ENCODE peak calls at places on chromosome 5, in seven cellular contexts. One of them, this sample, is unnamed.

GRCh38 chr5:123163225-123163876 is 74.3 kb downstream of the PRDM6 start:
- DNase-seq in SW480: no peak
- DNase-seq in NCI-H510A: no peak
- DNase-seq in stimulated activated naive CD8-positive, alpha-beta T cell treated with anti-CD3 and anti-CD28 coated beads, Interleukin-15, Interleukin-2, amounts not matched to agents 100 U/mL and 50 U/mL, for 24 hours: no peak
- DNase-seq in ascending aorta: no peak
- DNase-seq in NCI-H146: no peak
- DNase-seq in EH: no peak
- DNase-seq in this sample: no peak

GRCh38 chr5:155983954-155984353 is 343.0 kb upstream of the SGCD start:
- DNase-seq in SW480: no peak
- DNase-seq in NCI-H510A: no peak
- DNase-seq in stimulated activated naive CD8-positive, alpha-beta T cell treated with anti-CD3 and anti-CD28 coated beads, Interleukin-15, Interleukin-2, amounts not matched to agents 100 U/mL and 50 U/mL, for 24 hours: no peak
- DNase-seq in ascending aorta: no peak
- DNase-seq in NCI-H146: no peak
- DNase-seq in EH: peak; percentile 26
- DNase-seq in this sample: no peak

GRCh38 chr5:172869734-172870133 is 35.7 kb downstream of the ERGIC1 start:
- DNase-seq in SW480: no peak
- DNase-seq in NCI-H510A: no peak
- DNase-seq in stimulated activated naive CD8-positive, alpha-beta T cell treated with anti-CD3 and anti-CD28 coated beads, Interleukin-15, Interleukin-2, amounts not matched to agents 100 U/mL and 50 U/mL, for 24 hours: no peak
- DNase-seq in ascending aorta: no peak
- DNase-seq in NCI-H146: no peak
- DNase-seq in EH: no peak
- DNase-seq in this sample: no peak

GRCh38 chr5:68374770-68375518 is 159.4 kb downstream of the PIK3R1 start:
- DNase-seq in SW480: no peak
- DNase-seq in NCI-H510A: no peak
- DNase-seq in stimulated activated naive CD8-positive, alpha-beta T cell treated with anti-CD3 and anti-CD28 coated beads, Interleukin-15, Interleukin-2, amounts not matched to agents 100 U/mL and 50 U/mL, for 24 hours: no peak
- DNase-seq in ascending aorta: no peak
- DNase-seq in NCI-H146: no peak
- DNase-seq in EH: peak; percentile 44
- DNase-seq in this sample: peak; percentile 34

GRCh38 chr5:146388418-146388817 is 49.8 kb downstream of the POU4F3 start:
- DNase-seq in SW480: no peak
- DNase-seq in NCI-H510A: no peak
- DNase-seq in stimulated activated naive CD8-positive, alpha-beta T cell treated with anti-CD3 and anti-CD28 coated beads, Interleukin-15, Interleukin-2, amounts not matched to agents 100 U/mL and 50 U/mL, for 24 hours: no peak
- DNase-seq in ascending aorta: no peak
- DNase-seq in NCI-H146: no peak
- DNase-seq in EH: peak; percentile 37
- DNase-seq in this sample: peak; percentile 4

GRCh38 chr5:83802686-83803085 is 82.0 kb upstream of the HAPLN1 start:
- DNase-seq in SW480: no peak
- DNase-seq in NCI-H510A: no peak
- DNase-seq in stimulated activated naive CD8-positive, alpha-beta T cell treated with anti-CD3 and anti-CD28 coated beads, Interleukin-15, Interleukin-2, amounts not matched to agents 100 U/mL and 50 U/mL, for 24 hours: no peak
- DNase-seq in ascending aorta: no peak
- DNase-seq in NCI-H146: no peak
- DNase-seq in EH: peak; percentile 5
- DNase-seq in this sample: no peak

GRCh38 chr5:172090976-172091547 is 84.6 kb upstream of the FBXW11 start:
- DNase-seq in SW480: no peak
- DNase-seq in NCI-H510A: no peak
- DNase-seq in stimulated activated naive CD8-positive, alpha-beta T cell treated with anti-CD3 and anti-CD28 coated beads, Interleukin-15, Interleukin-2, amounts not matched to agents 100 U/mL and 50 U/mL, for 24 hours: no peak
- DNase-seq in ascending aorta: peak; percentile 31
- DNase-seq in NCI-H146: no peak
- DNase-seq in EH: no peak
- DNase-seq in this sample: no peak

GRCh38 chr5:10201223-10201868 is 48.3 kb downstream of the ATPSCKMT start:
- DNase-seq in SW480: no peak
- DNase-seq in NCI-H510A: no peak
- DNase-seq in stimulated activated naive CD8-positive, alpha-beta T cell treated with anti-CD3 and anti-CD28 coated beads, Interleukin-15, Interleukin-2, amounts not matched to agents 100 U/mL and 50 U/mL, for 24 hours: no peak
- DNase-seq in ascending aorta: no peak
- DNase-seq in NCI-H146: no peak
- DNase-seq in EH: peak; percentile 19
- DNase-seq in this sample: no peak

GRCh38 chr5:65854931-65855330 is 71.4 kb upstream of the ERBIN start:
- DNase-seq in SW480: no peak
- DNase-seq in NCI-H510A: no peak
- DNase-seq in stimulated activated naive CD8-positive, alpha-beta T cell treated with anti-CD3 and anti-CD28 coated beads, Interleukin-15, Interleukin-2, amounts not matched to agents 100 U/mL and 50 U/mL, for 24 hours: no peak
- DNase-seq in ascending aorta: no peak
- DNase-seq in NCI-H146: no peak
- DNase-seq in EH: peak; percentile 79
- DNase-seq in this sample: no peak

GRCh38 chr5:26791021-26791420 is 247.4 kb downstream of the CDH9 start:
- DNase-seq in SW480: no peak
- DNase-seq in NCI-H510A: no peak
- DNase-seq in stimulated activated naive CD8-positive, alpha-beta T cell treated with anti-CD3 and anti-CD28 coated beads, Interleukin-15, Interleukin-2, amounts not matched to agents 100 U/mL and 50 U/mL, for 24 hours: no peak
- DNase-seq in ascending aorta: no peak
- DNase-seq in NCI-H146: no peak
- DNase-seq in EH: no peak
- DNase-seq in this sample: no peak

GRCh38 chr5:139422307-139422893 is 16.9 kb downstream of the DNAJC18 start:
- DNase-seq in SW480: peak; percentile 74
- DNase-seq in NCI-H510A: no peak
- DNase-seq in stimulated activated naive CD8-positive, alpha-beta T cell treated with anti-CD3 and anti-CD28 coated beads, Interleukin-15, Interleukin-2, amounts not matched to agents 100 U/mL and 50 U/mL, for 24 hours: peak; percentile 51
- DNase-seq in ascending aorta: peak; percentile 74
- DNase-seq in NCI-H146: peak; percentile 26
- DNase-seq in EH: peak; percentile 78
- DNase-seq in this sample: no peak

GRCh38 chr5:44565872-44566271 is 176.7 kb upstream of the FGF10 start:
- DNase-seq in SW480: no peak
- DNase-seq in NCI-H510A: no peak
- DNase-seq in stimulated activated naive CD8-positive, alpha-beta T cell treated with anti-CD3 and anti-CD28 coated beads, Interleukin-15, Interleukin-2, amounts not matched to agents 100 U/mL and 50 U/mL, for 24 hours: no peak
- DNase-seq in ascending aorta: no peak
- DNase-seq in NCI-H146: no peak
- DNase-seq in EH: no peak
- DNase-seq in this sample: peak; percentile 2

GRCh38 chr5:92749943-92750342 is 831.1 kb downstream of the NR2F1-AS1 start:
- DNase-seq in SW480: no peak
- DNase-seq in NCI-H510A: no peak
- DNase-seq in stimulated activated naive CD8-positive, alpha-beta T cell treated with anti-CD3 and anti-CD28 coated beads, Interleukin-15, Interleukin-2, amounts not matched to agents 100 U/mL and 50 U/mL, for 24 hours: no peak
- DNase-seq in ascending aorta: no peak
- DNase-seq in NCI-H146: no peak
- DNase-seq in EH: peak; percentile 36
- DNase-seq in this sample: peak; percentile 4

GRCh38 chr5:79205965-79206364 is 30.0 kb upstream of the JMY start:
- DNase-seq in SW480: no peak
- DNase-seq in NCI-H510A: no peak
- DNase-seq in stimulated activated naive CD8-positive, alpha-beta T cell treated with anti-CD3 and anti-CD28 coated beads, Interleukin-15, Interleukin-2, amounts not matched to agents 100 U/mL and 50 U/mL, for 24 hours: no peak
- DNase-seq in ascending aorta: no peak
- DNase-seq in NCI-H146: no peak
- DNase-seq in EH: no peak
- DNase-seq in this sample: no peak

GRCh38 chr5:133293953-133294352 is 242.1 kb downstream of the HSPA4 start:
- DNase-seq in SW480: no peak
- DNase-seq in NCI-H510A: no peak
- DNase-seq in stimulated activated naive CD8-positive, alpha-beta T cell treated with anti-CD3 and anti-CD28 coated beads, Interleukin-15, Interleukin-2, amounts not matched to agents 100 U/mL and 50 U/mL, for 24 hours: no peak
- DNase-seq in ascending aorta: no peak
- DNase-seq in NCI-H146: peak; percentile 29
- DNase-seq in EH: no peak
- DNase-seq in this sample: no peak

GRCh38 chr5:90264930-90265857 is 144.4 kb downstream of the CETN3 start:
- DNase-seq in SW480: peak; percentile 41
- DNase-seq in NCI-H510A: peak; percentile 18
- DNase-seq in stimulated activated naive CD8-positive, alpha-beta T cell treated with anti-CD3 and anti-CD28 coated beads, Interleukin-15, Interleukin-2, amounts not matched to agents 100 U/mL and 50 U/mL, for 24 hours: peak; percentile 57
- DNase-seq in ascending aorta: peak; percentile 71
- DNase-seq in NCI-H146: peak; percentile 59
- DNase-seq in EH: peak; percentile 61
- DNase-seq in this sample: no peak

GRCh38 chr5:107451028-107451427 is 219.7 kb downstream of the EFNA5 start:
- DNase-seq in SW480: no peak
- DNase-seq in NCI-H510A: no peak
- DNase-seq in stimulated activated naive CD8-positive, alpha-beta T cell treated with anti-CD3 and anti-CD28 coated beads, Interleukin-15, Interleukin-2, amounts not matched to agents 100 U/mL and 50 U/mL, for 24 hours: no peak
- DNase-seq in ascending aorta: no peak
- DNase-seq in NCI-H146: peak; percentile 83
- DNase-seq in EH: no peak
- DNase-seq in this sample: no peak